ENCODE peak calls at places on chromosomes 12 and 14, in four cellular contexts. K is small intestine; C is tibial artery; F is naive thymus-derived CD4-positive, alpha-beta T cell. P is an unnamed sample.

GRCh38 chr12:124993568-124994434 is at the start of gene BRI3BP:
- DNase-seq in K (peak), C (no peak), F (peak), P (peak)

GRCh38 chr14:80208426-80208950 is 2.8 kb downstream of the DIO2 start:
- DNase-seq in K (no peak), C (no peak), F (no peak), P (no peak)

GRCh38 chr12:66247741-66248140 is 54.6 kb upstream of the HELB start:
- DNase-seq in K (no peak), C (no peak), F (no peak), P (no peak)

GRCh38 chr12:96447256-96447655 is 42.1 kb upstream of the CFAP54 start:
- DNase-seq in K (no peak), C (no peak), F (no peak), P (no peak)

GRCh38 chr12:109715310-109716091 is 1.9 kb downstream of the FAM222A start:
- DNase-seq in K (no peak), C (no peak), F (no peak), P (no peak)

GRCh38 chr12:26767116-26767515 is 65.9 kb downstream of the ITPR2 start:
- DNase-seq in K (no peak), C (no peak), F (no peak), P (no peak)

GRCh38 chr12:129717438-129717837 is 186.4 kb downstream of the TMEM132D start:
- DNase-seq in K (no peak), C (no peak), F (no peak), P (no peak)

GRCh38 chr12:30980886-30981662 is 54.5 kb downstream of the TSPAN11 start:
- DNase-seq in K (no peak), C (no peak), F (no peak), P (no peak)

GRCh38 chr12:54612216-54612750 is 22.4 kb downstream of the LACRT start:
- DNase-seq in K (no peak), C (no peak), F (no peak), P (no peak)

GRCh38 chr14:87005336-87005735 is 987.6 kb downstream of the GALC start:
- DNase-seq in K (no peak), C (no peak), F (no peak), P (peak)

GRCh38 chr14:87000071-87000470 is 992.9 kb downstream of the GALC start:
- DNase-seq in K (no peak), C (no peak), F (no peak), P (no peak)

GRCh38 chr14:86999076-86999475 is 993.9 kb downstream of the GALC start:
- DNase-seq in K (no peak), C (no peak), F (no peak), P (peak)

GRCh38 chr14:87001333-87001732 is 991.6 kb downstream of the GALC start:
- DNase-seq in K (no peak), C (no peak), F (no peak), P (no peak)

DNA sequence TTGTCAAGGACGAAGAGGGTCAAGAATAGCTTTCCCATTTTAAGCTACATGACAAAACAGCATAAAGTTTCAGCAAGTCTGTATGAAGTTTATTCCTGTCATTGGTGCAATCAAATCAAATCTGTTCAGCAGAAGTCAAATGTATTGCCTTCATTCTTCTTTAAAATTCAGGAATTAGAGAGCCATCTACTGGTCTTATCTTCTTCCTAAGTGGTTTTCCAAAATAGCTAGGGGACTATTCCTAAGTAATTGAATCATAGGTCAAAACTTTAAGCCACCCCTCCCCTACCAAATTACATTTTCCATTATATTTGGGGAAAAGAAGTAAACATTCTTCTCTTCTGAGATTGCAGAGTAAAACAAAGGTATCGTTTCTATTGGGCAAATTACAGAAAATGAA is 990.2 kb downstream of the GALC start:
- DNase-seq in K (no peak), C (no peak), F (no peak), P (peak)
- H3K4me3 ChIP-seq in K (no peak), C (no peak), F (no peak), P (no peak)

DNA sequence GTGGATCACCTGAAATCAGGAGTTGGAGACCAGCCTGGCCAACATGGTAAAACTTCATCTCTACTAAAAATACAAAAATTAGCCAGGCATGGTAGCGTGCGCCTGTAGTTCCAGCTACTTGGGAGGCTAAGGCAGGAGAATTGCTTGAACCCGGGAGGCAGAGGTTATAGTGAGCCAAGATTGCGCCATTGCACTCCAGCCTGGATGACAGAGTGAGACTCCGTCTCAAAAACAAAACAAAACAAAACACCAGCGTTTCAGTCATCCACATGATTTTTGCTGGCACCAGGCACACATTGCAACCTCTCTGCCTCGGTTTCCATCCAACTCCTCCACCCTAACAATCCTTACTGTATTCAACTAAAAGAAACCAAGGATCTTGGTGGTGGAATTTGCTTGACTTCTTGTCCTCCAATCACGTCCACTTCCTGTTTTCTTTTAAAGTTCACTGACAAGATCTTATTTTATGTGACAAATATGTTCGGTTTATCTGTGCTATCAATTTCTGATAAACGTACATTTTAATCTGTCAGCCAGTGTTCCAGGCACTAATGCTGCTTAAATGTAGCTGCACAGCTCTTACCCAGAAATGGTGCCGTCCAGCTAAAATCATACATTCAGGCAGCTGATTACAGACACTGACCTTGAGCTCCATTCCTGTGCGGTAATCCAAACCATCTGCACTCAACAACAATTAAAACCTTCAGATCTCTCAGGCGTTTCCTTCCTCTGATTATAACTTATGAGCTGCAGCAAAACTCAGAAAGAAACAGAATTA is 26.7 kb upstream of the RASSF3 start:
- DNase-seq in K (no peak), C (no peak), F (no peak), P (peak)
- H3K4me3 ChIP-seq in K (no peak), C (no peak), F (peak), P (no peak)

DNA sequence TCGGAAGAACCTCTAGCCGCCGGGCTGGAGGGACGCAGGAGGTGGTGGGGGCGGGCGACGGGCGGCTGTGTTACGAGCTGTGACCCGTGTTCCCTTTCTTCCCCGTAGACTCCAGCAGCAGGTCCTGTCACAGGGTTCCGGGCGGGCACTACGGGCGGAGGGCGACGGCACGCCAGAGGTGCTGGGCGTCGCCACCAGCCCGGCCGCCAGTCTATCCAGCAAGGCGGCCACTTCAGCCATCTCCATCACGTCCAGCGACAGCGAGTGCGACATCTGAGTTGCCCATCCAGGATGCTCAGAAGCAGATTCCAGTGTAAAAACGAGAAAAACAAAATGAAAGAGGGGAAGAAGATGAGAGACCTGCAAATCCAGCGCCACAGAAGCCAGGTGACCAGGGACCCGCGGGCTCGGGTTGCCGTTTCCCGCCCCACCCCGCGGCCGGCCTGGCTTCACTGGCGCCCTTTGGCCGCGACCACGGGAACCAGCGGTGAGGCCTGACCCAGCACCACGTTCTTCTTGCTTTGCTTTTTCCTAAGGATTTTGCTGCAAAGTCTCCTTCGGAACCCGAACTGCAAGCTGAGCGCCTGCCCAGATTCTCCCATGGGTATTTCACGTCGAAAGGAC is 2.1 kb downstream of the SIX6 start:
- DNase-seq in K (no peak), C (no peak), F (no peak), P (no peak)
- H3K4me3 ChIP-seq in K (no peak), C (no peak), F (no peak), P (no peak)

DNA sequence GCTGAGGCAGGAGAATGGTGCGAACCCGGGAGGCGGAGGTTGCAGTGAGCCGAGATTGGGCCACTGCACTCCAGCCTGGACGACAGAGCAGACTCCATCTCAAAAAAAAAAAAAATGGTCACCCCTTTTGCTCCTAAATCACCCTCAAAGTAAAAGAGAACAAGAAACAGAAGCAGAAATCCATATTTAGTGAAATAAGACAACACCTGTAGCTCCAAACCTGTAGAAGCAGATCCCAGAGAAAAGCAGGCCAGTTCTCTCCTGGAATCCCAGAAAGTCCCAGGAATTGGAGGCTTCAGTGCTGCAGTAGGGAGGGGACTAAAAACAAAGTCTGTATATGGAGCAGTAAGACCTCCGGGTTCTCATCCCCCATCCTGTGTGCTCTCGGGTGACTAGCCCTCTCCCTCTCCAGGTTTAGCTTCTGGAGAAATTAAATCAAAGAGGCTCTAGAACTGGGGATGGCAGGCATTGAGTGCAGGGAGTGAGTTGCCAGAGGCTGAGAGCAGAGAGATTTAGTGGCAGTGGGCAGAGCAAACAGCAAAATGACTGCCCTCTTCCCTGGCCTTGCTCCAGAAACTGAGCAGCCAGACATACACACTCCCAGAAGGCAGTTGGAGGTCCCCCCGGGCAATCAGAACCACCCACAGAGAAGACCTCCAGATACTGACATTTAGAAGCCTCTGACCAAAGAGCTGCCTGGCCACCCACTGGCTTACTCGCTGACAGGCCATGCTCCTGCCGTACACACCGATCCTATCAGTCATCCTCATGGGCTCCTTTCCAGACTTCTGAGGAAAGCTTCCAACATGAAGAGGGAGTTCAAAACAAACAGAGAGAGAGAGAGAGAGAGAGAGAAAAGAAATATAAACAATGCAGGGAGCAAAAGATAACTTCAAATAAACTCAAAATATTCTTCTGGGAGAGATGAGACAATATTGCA is 6.3 kb upstream of the MLXIP start:
- DNase-seq in K (no peak), C (peak), F (no peak), P (peak)
- H3K4me3 ChIP-seq in K (no peak), C (peak), F (no peak), P (no peak)

GRCh38 chr12:119181202-119181601 is 2.5 kb downstream of the HSPB8 start:
- DNase-seq in K (no peak), C (no peak), F (no peak), P (no peak)

GRCh38 chr12:119178544-119179334 is at the start of gene HSPB8:
- DNase-seq in K (no peak), C (peak), F (no peak), P (peak)

GRCh38 chr12:119180380-119181040 is 1.8 kb downstream of the HSPB8 start:
- DNase-seq in K (no peak), C (peak), F (no peak), P (peak)

GRCh38 chr12:119177724-119178380 is 879 bp upstream of the HSPB8 start:
- DNase-seq in K (no peak), C (no peak), F (no peak), P (no peak)

GRCh38 chr12:119179335-119180021 is 747 bp downstream of the HSPB8 start:
- DNase-seq in K (no peak), C (no peak), F (no peak), P (peak)
- H3K4me3 ChIP-seq in K (peak), C (peak), F (no peak), P (peak)

GRCh38 chr12:123931686-123932321 is 40.8 kb downstream of the CCDC92 start:
- DNase-seq in K (no peak), C (no peak), F (no peak), P (no peak)
- H3K4me3 ChIP-seq in K (no peak), C (no peak), F (peak), P (no peak)

GRCh38 chr14:22846811-22847307 is 10.5 kb downstream of the MMP14 start:
- DNase-seq in K (no peak), C (no peak), F (no peak), P (no peak)

GRCh38 chr14:22845821-22846625 is 9.6 kb downstream of the MMP14 start:
- DNase-seq in K (no peak), C (peak), F (no peak), P (peak)

GRCh38 chr14:22848391-22849164 is 12.2 kb downstream of the MMP14 start:
- DNase-seq in K (no peak), C (peak), F (no peak), P (peak)

GRCh38 chr14:22849212-22849819 is 12.9 kb downstream of the MMP14 start:
- DNase-seq in K (no peak), C (peak), F (no peak), P (peak)

DNA sequence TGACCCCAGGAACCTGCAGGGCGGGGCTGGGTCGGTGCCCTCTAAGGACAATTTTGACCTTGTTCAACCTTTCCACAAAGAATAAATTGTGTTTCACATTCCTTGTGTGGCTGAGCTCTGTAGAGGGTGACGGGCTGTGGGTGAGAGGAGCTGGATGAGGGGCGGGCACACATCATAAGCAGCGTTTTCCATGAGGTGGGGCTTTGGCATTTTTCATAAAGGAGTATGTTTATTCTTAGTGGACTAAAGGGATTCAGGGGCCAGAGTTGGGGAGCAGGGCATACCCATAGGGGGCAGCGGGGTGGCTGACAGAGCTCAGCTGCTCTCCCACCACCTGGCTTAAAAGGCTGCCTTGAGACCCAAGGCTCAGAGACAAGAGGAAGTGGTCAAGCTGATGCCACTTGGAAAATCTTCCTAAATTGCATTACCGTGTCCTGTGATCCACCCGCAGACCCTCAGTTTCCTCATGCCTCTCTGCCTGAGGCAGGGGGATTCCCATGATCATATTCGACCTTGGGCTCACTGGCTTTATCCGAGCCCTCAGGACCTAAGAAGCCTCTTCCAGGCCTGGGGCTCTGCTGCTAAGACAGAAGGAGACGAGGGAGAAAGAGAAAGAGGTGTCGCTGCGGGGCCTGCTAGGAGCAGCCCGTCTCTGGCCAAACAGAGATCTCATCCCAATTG is 11.4 kb downstream of the MMP14 start:
- DNase-seq in K (no peak), C (no peak), F (no peak), P (peak)
- H3K4me3 ChIP-seq in K (no peak), C (no peak), F (no peak), P (no peak)

GRCh38 chr14:58077621-58078020 is 74.4 kb downstream of the ARMH4 start:
- DNase-seq in K (no peak), C (no peak), F (no peak), P (peak)
- H3K4me3 ChIP-seq in K (no peak), C (no peak), F (no peak), P (no peak)

DNA sequence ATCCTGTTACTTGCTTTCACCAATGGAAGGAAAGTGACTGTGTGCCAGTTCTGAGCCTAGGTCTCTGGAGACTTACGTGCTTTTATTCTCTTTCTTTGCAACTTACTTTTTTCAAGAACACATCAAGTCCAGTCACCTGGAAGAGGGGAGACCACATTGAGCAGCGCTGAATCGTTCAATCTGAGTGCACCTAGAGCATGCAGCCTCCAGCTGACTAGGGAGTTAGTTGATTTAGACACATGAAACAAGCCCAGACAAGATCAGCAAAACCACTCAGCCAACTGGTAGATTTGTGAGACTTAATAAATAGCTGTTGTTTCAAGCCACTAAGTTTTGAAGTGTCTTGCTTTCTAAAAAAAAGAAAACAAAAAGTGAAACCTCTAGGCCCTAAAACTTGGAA is 1014.8 kb upstream of the FBXO33 start:
- DNase-seq in K (no peak), C (no peak), F (no peak), P (no peak)
- H3K4me3 ChIP-seq in K (no peak), C (no peak), F (no peak), P (no peak)

GRCh38 chr12:116141110-116141832 is 136.2 kb downstream of the MED13L start:
- DNase-seq in K (no peak), C (no peak), F (no peak), P (no peak)
- H3K4me3 ChIP-seq in K (no peak), C (no peak), F (no peak), P (no peak)